ENCODE peak calls at places on chromosomes 16 and 17, in eight cellular contexts. D is AG09319, R is OCI-LY7, V is AG10803, K is fibroblast of mammary gland, B is cardiac muscle cell, T is endothelial cell, W is HFF-Myc. M is an unnamed sample.

GRCh38 chr17:69047368-69048263 is 13.1 kb downstream of the ABCA9 start:
- DNase-seq in D (peak; percentile 53), R (no peak), V (peak; percentile 87), K (peak; percentile 85), B (peak; percentile 99), T (peak; percentile 47), W (no peak), M (peak; percentile 33)

GRCh38 chr16:2712546-2712945 is 7.5 kb downstream of the PRSS27 start:
- DNase-seq in D (no peak), R (no peak), V (no peak), K (no peak), B (no peak), T (no peak), W (no peak), M (no peak)

GRCh38 chr16:84117482-84117843 is 721 bp upstream of the MBTPS1 start:
- DNase-seq in D (no peak), R (peak; percentile 64), V (peak; percentile 34), K (peak; percentile 49), B (no peak), T (no peak), W (no peak), M (no peak)

GRCh38 chr17:59004338-59005111 is 102.2 kb downstream of the TRIM37 start:
- DNase-seq in D (peak; percentile 23), R (peak; percentile 70), V (peak; percentile 54), K (peak; percentile 68), B (peak; percentile 73), T (peak; percentile 67), W (peak; percentile 33), M (peak; percentile 57)

GRCh38 chr17:8746501-8747236 is 2.0 kb upstream of the CCDC42 start:
- DNase-seq in D (no peak), R (no peak), V (no peak), K (no peak), B (no peak), T (no peak), W (no peak), M (no peak)

GRCh38 chr17:55588858-55589257 is 77.6 kb upstream of the SMIM36 start:
- DNase-seq in D (peak; percentile 75), R (no peak), V (peak; percentile 68), K (peak; percentile 81), B (peak; percentile 39), T (no peak), W (no peak), M (no peak)

GRCh38 chr16:65117701-65118448 is 4.0 kb downstream of the CDH11 start:
- DNase-seq in D (peak; percentile 64), R (peak; percentile 75), V (peak; percentile 86), K (peak; percentile 87), B (peak; percentile 90), T (peak; percentile 71), W (peak; percentile 83), M (peak; percentile 58)

GRCh38 chr17:77881545-77881944 is 77.0 kb upstream of the TNRC6C start:
- DNase-seq in D (no peak), R (peak; percentile 95), V (peak; percentile 63), K (peak; percentile 82), B (peak; percentile 90), T (no peak), W (no peak), M (no peak)

GRCh38 chr16:31407406-31407805 is 14.3 kb downstream of the ITGAD start:
- DNase-seq in D (no peak), R (no peak), V (no peak), K (no peak), B (no peak), T (no peak), W (no peak), M (no peak)

GRCh38 chr16:56316545-56316944 is 108.8 kb downstream of the AMFR start:
- DNase-seq in D (no peak), R (no peak), V (no peak), K (no peak), B (no peak), T (no peak), W (no peak), M (no peak)

DNA sequence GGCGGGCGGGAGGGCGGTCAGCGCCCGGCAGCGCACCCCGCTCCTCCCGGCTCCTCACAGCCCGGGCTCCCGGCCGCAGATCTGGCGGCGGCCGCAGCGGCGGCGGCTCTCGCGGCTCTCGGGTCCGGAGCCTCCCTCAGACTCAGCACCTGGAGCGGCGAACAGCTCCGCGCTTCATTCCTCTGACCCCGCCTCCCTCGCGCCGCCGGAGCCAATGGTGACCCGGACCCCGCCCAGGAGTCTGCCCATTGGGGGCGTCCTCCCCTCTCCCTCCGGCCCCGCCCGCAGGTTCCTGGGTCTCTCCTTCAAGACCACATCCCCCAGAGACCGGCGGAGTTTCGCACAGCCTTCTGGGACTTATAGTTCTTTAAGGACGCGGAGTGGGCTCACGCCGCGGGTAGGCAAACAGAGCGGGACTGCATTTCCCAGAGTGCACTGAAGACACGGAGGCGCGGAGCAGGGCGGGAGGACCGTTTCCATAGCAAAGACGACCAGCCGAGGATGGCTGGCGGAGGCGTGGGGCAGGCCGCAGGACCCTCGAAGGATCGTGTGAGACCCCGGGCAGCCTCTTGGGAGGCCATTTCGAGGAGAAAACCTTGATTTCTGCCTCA is at the start of gene SMPD3:
- DNase-seq in D (peak; percentile 92), R (peak; percentile 100), V (peak; percentile 97), K (peak; percentile 97), B (peak; percentile 100), T (peak; percentile 99), W (peak; percentile 89), M (peak; percentile 99)
- TF ChIP-seq CTCF in D (no peak), R (no peak), V (no peak), K (no peak), B (no peak), T (no peak), W (no peak), M (no peak)

DNA sequence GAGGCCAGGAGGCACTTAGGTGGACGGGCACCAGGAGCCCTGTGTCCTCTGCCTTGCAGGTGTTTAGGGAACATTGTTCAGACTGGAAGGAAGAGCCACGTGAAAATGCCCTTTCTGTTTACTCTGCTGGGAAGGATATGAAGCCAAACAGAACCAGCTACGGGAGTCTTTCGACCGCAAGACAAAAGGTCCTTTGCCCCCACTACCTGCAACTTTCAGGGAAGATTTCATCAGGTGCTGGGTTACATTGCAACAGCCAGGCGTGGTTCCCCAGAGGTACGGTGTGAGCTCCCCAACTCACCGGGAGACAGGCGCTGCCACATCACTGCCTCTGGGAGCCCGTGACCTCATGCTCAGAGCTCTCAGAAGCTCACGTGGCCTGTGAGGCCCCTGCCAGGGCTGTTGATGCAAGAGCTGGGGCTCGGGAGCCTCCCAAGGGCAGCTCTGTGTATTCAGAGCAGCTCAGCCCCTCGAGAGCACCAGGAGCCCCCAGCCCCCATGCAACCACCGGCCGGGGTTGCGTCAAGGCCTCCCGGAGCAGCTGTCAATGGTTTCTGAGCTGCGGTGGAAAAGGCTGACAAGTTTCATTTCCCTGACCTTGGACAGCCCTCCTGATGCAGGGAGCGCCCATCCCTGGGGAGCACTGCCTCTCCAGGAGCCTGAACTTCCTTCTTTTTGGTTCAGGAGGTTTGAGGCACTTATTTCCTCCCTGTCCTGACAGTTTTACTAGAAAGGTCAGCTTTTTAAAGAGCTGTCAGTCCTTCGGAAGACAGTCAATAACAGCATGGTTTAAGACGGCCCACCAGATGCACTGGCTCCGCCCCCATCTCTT is 42.1 kb downstream of the TBC1D16 start:
- DNase-seq in D (peak; percentile 40), R (peak; percentile 54), V (peak; percentile 90), K (peak; percentile 93), B (peak; percentile 94), T (no peak), W (no peak), M (peak; percentile 42)
- TF ChIP-seq CTCF in D (no peak), R (no peak), V (no peak), K (no peak), B (no peak), T (no peak), W (no peak), M (no peak)

GRCh38 chr17:7352559-7352889 is 562 bp downstream of the KCTD11 start:
- DNase-seq in D (no peak), R (no peak), V (no peak), K (no peak), B (no peak), T (no peak), W (no peak), M (no peak)

GRCh38 chr17:7352910-7353635 is 1.1 kb downstream of the KCTD11 start:
- DNase-seq in D (no peak), R (no peak), V (no peak), K (no peak), B (no peak), T (no peak), W (no peak), M (no peak)

GRCh38 chr17:7355053-7355452 is at the start of gene TMEM95:
- DNase-seq in D (no peak), R (no peak), V (peak; percentile 53), K (no peak), B (no peak), T (no peak), W (no peak), M (no peak)

GRCh38 chr17:7354262-7354781 is 634 bp upstream of the TMEM95 start:
- DNase-seq in D (no peak), R (no peak), V (peak; percentile 49), K (peak; percentile 66), B (peak; percentile 26), T (no peak), W (no peak), M (no peak)

DNA sequence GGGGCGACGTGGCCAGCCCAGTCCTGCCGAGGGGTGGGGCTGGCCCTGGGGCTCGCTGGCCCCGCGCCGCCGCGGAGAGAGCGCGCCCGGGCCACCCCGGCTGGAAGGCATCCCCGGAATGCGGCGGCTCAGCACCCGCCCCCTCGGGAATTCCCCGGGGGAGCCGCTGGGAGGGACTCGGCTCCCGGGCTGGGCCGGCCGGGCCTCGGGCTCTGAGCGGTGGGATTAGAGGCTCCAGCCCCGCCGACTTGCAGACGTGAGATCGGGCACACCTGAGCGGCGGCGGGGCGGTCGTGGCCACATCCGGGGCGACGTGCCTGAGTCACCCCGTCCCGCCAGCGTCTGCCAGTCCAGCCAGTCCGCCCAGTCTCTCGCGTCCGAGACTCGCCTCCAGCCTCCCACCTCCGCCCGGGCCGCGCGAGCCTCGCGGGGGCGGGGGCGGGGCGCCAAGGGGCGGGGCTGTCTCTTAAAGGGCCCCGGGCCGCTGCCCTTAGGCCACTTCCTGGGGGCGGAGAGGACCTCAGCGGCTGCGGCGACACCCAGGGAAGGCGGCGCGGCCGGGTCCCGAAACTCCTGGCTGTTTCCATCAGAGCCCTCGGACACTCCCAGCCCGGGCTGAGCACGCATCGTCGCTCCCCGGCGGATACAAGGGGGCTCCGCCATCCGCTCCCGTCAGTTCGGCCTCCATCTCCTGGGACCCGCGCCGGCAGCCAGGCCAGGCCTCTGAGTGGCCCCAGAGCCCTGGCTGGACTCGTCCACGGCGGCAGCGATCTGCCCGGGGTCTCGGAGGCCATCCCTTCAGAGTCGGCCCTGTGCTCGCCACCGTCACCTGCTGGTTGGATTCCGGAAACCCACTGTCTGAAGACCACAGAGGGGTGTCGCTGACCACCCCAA is at the start of gene KCTD11:
- DNase-seq in D (peak; percentile 73), R (peak; percentile 80), V (peak; percentile 92), K (peak; percentile 84), B (peak; percentile 96), T (peak; percentile 61), W (no peak), M (peak; percentile 78)
- TF ChIP-seq CTCF in D (peak; percentile 69), R (peak; percentile 74), V (peak; percentile 64), K (peak; percentile 43), B (peak; percentile 52), T (no peak), W (peak; percentile 41), M (peak; percentile 71)

DNA sequence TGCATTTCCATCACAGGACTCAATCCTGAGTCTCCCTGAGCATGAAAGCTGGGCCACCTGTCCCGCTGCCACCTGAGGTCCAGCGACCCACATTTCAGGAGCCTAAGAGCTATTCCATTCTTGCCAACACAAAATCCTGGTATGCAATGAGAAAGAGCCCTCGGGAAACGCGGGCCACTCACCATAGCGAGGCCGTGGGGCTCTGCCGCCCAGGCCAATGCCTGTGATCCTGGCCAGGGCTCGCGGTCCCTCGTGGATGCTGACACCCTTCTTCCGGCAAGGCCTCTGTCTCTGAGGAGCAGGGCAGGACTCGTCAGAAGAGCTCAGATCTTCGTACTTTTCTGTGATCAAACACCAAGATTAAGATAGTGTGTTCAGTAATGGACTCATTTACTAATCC is 11.6 kb downstream of the NUDT16L1 start:
- DNase-seq in D (no peak), R (no peak), V (no peak), K (no peak), B (no peak), T (no peak), W (no peak), M (no peak)
- TF ChIP-seq CTCF in D (no peak), R (no peak), V (no peak), K (no peak), B (no peak), T (no peak), W (no peak), M (no peak)

M was measured in progenitor cell of endocrine pancreas.